ENCODE peak calls at places on chromosome 11, in six cellular contexts. T, Q, D, M, A and E are unnamed samples.

GRCh38 chr11:62025429-62026105 is 58.1 kb upstream of the FTH1 start:
- DNase-seq in T (no peak), Q (peak), D (no peak), M (no peak), A (peak), E (no peak)

GRCh38 chr11:121762820-121763219 is 310.1 kb upstream of the SORL1-AS1 start:
- DNase-seq in T (peak), Q (no peak), D (no peak), M (no peak), A (no peak), E (no peak)

GRCh38 chr11:47400813-47401279 is 7.5 kb upstream of the SLC39A13 start:
- DNase-seq in T (no peak), Q (no peak), D (no peak), M (no peak), A (no peak), E (no peak)

GRCh38 chr11:73889019-73889418 is 12.2 kb downstream of the PAAF1 start:
- DNase-seq in T (no peak), Q (no peak), D (no peak), M (no peak), A (no peak), E (no peak)

GRCh38 chr11:131495417-131495816 is 125.0 kb downstream of the NTM start:
- DNase-seq in T (no peak), Q (no peak), D (no peak), M (no peak), A (no peak), E (no peak)

GRCh38 chr11:100581318-100581717 is 105.8 kb upstream of the ARHGAP42 start:
- DNase-seq in T (no peak), Q (no peak), D (no peak), M (no peak), A (no peak), E (no peak)

GRCh38 chr11:86162257-86162656 is 82.3 kb upstream of the EED start:
- DNase-seq in T (no peak), Q (no peak), D (no peak), M (no peak), A (no peak), E (no peak)

GRCh38 chr11:134592391-134592990 is 180.4 kb upstream of the B3GAT1 start:
- DNase-seq in T (no peak), Q (no peak), D (no peak), M (peak), A (no peak), E (peak)

GRCh38 chr11:44277097-44278090 is 32.5 kb downstream of the ALX4 start:
- DNase-seq in T (no peak), Q (no peak), D (no peak), M (no peak), A (no peak), E (no peak)

GRCh38 chr11:130213143-130213978 is 53.8 kb downstream of the ST14 start:
- DNase-seq in T (peak), Q (peak), D (peak), M (peak), A (peak), E (no peak)

GRCh38 chr11:119306373-119306890 is 10.5 kb downstream of the MCAM start:
- DNase-seq in T (no peak), Q (no peak), D (no peak), M (no peak), A (no peak), E (no peak)

GRCh38 chr11:3161309-3161708 is 3.8 kb downstream of the OSBPL5 start:
- DNase-seq in T (no peak), Q (no peak), D (no peak), M (no peak), A (no peak), E (no peak)

GRCh38 chr11:798093-798713 is at the start of gene SLC25A22:
- DNase-seq in T (peak), Q (peak), D (peak), M (no peak), A (peak), E (no peak)

GRCh38 chr11:47784785-47785381 is 17.7 kb upstream of the FNBP4 start:
- DNase-seq in T (no peak), Q (no peak), D (no peak), M (no peak), A (no peak), E (no peak)

GRCh38 chr11:71144736-71145135 is 107.6 kb downstream of the SHANK2 start:
- DNase-seq in T (no peak), Q (no peak), D (no peak), M (no peak), A (no peak), E (no peak)

GRCh38 chr11:46120361-46120710 is 918 bp downstream of the PHF21A start:
- DNase-seq in T (peak), Q (no peak), D (peak), M (no peak), A (no peak), E (no peak)

GRCh38 chr11:114169321-114169749 is 109.8 kb downstream of the ZBTB16 start:
- DNase-seq in T (no peak), Q (no peak), D (no peak), M (no peak), A (no peak), E (no peak)

GRCh38 chr11:122516686-122517085 is 138.8 kb upstream of the UBASH3B start:
- DNase-seq in T (no peak), Q (no peak), D (no peak), M (no peak), A (no peak), E (no peak)

GRCh38 chr11:47973173-47973572 is 7.2 kb upstream of the PTPRJ start:
- DNase-seq in T (no peak), Q (no peak), D (no peak), M (no peak), A (no peak), E (no peak)

GRCh38 chr11:129704831-129705230 is 110.8 kb upstream of the TMEM45B start:
- DNase-seq in T (no peak), Q (no peak), D (no peak), M (no peak), A (no peak), E (no peak)

GRCh38 chr11:116439480-116439759 is 333.4 kb downstream of the BUD13 start:
- DNase-seq in T (no peak), Q (no peak), D (no peak), M (no peak), A (no peak), E (no peak)

GRCh38 chr11:67644042-67644441 is 4.5 kb upstream of the TBX10 start:
- DNase-seq in T (no peak), Q (no peak), D (no peak), M (no peak), A (no peak), E (no peak)

GRCh38 chr11:120555433-120555773 is 43.9 kb downstream of the GRIK4 start:
- DNase-seq in T (no peak), Q (peak), D (no peak), M (no peak), A (no peak), E (no peak)

GRCh38 chr11:95641506-95641905 is 148.1 kb downstream of the FAM76B start:
- DNase-seq in T (peak), Q (no peak), D (no peak), M (no peak), A (no peak), E (no peak)

GRCh38 chr11:124950606-124951330 is 3.2 kb upstream of the CCDC15 start:
- DNase-seq in T (no peak), Q (no peak), D (no peak), M (no peak), A (no peak), E (no peak)

GRCh38 chr11:66885469-66886316 is 28.8 kb downstream of the LRFN4 start:
- DNase-seq in T (no peak), Q (no peak), D (no peak), M (no peak), A (no peak), E (no peak)

GRCh38 chr11:73157141-73158010 is 15.3 kb upstream of the FCHSD2 start:
- DNase-seq in T (no peak), Q (no peak), D (no peak), M (no peak), A (no peak), E (no peak)